ENCODE peak calls at places on chromosomes 5 and 9, in eight cellular contexts. C, V, O, P, N, K, D and I are unnamed samples.

GRCh38 chr5:158224200-158224599 is 365.3 kb upstream of the CLINT1 start:
- DNase-seq in C (no peak), V (no peak), O (no peak), P (no peak), N (no peak), K (no peak), D (no peak), I (no peak)

GRCh38 chr5:77637170-77638074 is 1.1 kb downstream of the OTP start:
- DNase-seq in C (no peak), V (no peak), O (no peak), P (no peak), N (no peak), K (no peak), D (no peak), I (no peak)

GRCh38 chr5:126339215-126339805 is 83.9 kb upstream of the GRAMD2B start:
- DNase-seq in C (peak), V (no peak), O (peak), P (peak), N (no peak), K (no peak), D (no peak), I (no peak)

GRCh38 chr5:3701694-3702093 is 106.1 kb downstream of the IRX1 start:
- DNase-seq in C (no peak), V (no peak), O (no peak), P (no peak), N (no peak), K (no peak), D (no peak), I (no peak)

GRCh38 chr9:70462300-70462699 is 47.8 kb upstream of the KLF9 start:
- DNase-seq in C (no peak), V (no peak), O (no peak), P (no peak), N (no peak), K (no peak), D (no peak), I (no peak)

GRCh38 chr9:21871256-21871975 is 69.0 kb downstream of the MTAP start:
- DNase-seq in C (no peak), V (no peak), O (peak), P (no peak), N (no peak), K (no peak), D (no peak), I (no peak)

GRCh38 chr9:93589688-93590087 is 13.3 kb downstream of the PHF2 start:
- DNase-seq in C (no peak), V (no peak), O (no peak), P (no peak), N (no peak), K (peak), D (no peak), I (peak)

GRCh38 chr9:121852646-121853616 is 201.5 kb downstream of the DAB2IP start:
- DNase-seq in C (no peak), V (peak), O (no peak), P (peak), N (no peak), K (peak), D (peak), I (no peak)

GRCh38 chr5:10827571-10827970 is 66.5 kb upstream of the DAP start:
- DNase-seq in C (no peak), V (no peak), O (no peak), P (no peak), N (no peak), K (no peak), D (no peak), I (no peak)

GRCh38 chr9:73683862-73684591 is 532.4 kb downstream of the ANXA1 start:
- DNase-seq in C (peak), V (no peak), O (peak), P (no peak), N (no peak), K (no peak), D (no peak), I (peak)

GRCh38 chr5:62473209-62473608 is 60.6 kb downstream of the IPO11 start:
- DNase-seq in C (no peak), V (no peak), O (no peak), P (no peak), N (no peak), K (no peak), D (no peak), I (no peak)

GRCh38 chr5:17952231-17952630 is 318.0 kb downstream of the TAF11L14 start:
- DNase-seq in C (no peak), V (no peak), O (no peak), P (no peak), N (no peak), K (no peak), D (no peak), I (no peak)

GRCh38 chr5:88602584-88602983 is 280.4 kb downstream of the MEF2C start:
- DNase-seq in C (peak), V (no peak), O (peak), P (no peak), N (no peak), K (no peak), D (peak), I (no peak)

GRCh38 chr9:90915693-90916092 is 114.1 kb downstream of the SYK start:
- DNase-seq in C (no peak), V (no peak), O (peak), P (no peak), N (peak), K (no peak), D (no peak), I (no peak)

GRCh38 chr9:105475302-105475701 is 27.5 kb downstream of the FSD1L start:
- DNase-seq in C (no peak), V (no peak), O (peak), P (no peak), N (no peak), K (no peak), D (no peak), I (peak)

GRCh38 chr9:78118742-78119473 is 87.3 kb upstream of the GNAQ start:
- DNase-seq in C (no peak), V (no peak), O (peak), P (no peak), N (no peak), K (no peak), D (no peak), I (no peak)

GRCh38 chr5:112551437-112552018 is 132.5 kb upstream of the EPB41L4A start:
- DNase-seq in C (peak), V (no peak), O (peak), P (peak), N (no peak), K (no peak), D (no peak), I (peak)

GRCh38 chr5:95864944-95865504 is 42.5 kb upstream of the GLRX start:
- DNase-seq in C (no peak), V (no peak), O (peak), P (no peak), N (no peak), K (no peak), D (no peak), I (no peak)

GRCh38 chr9:104906441-104907277 is 21.3 kb downstream of the ABCA1 start:
- DNase-seq in C (no peak), V (no peak), O (peak), P (no peak), N (peak), K (peak), D (no peak), I (no peak)

GRCh38 chr5:178349147-178349527 is 116.5 kb upstream of the PHYKPL start:
- DNase-seq in C (no peak), V (no peak), O (no peak), P (no peak), N (no peak), K (no peak), D (peak), I (no peak)

GRCh38 chr5:1130218-1130946 is 18.5 kb upstream of the SLC12A7 start:
- DNase-seq in C (no peak), V (no peak), O (no peak), P (no peak), N (peak), K (no peak), D (no peak), I (no peak)

GRCh38 chr5:51657340-51658240 is 274.3 kb downstream of the ISL1 start:
- DNase-seq in C (no peak), V (no peak), O (peak), P (no peak), N (no peak), K (no peak), D (no peak), I (no peak)

GRCh38 chr9:108056083-108056804 is 566.7 kb upstream of the KLF4 start:
- DNase-seq in C (no peak), V (no peak), O (peak), P (no peak), N (no peak), K (no peak), D (no peak), I (no peak)

DNA sequence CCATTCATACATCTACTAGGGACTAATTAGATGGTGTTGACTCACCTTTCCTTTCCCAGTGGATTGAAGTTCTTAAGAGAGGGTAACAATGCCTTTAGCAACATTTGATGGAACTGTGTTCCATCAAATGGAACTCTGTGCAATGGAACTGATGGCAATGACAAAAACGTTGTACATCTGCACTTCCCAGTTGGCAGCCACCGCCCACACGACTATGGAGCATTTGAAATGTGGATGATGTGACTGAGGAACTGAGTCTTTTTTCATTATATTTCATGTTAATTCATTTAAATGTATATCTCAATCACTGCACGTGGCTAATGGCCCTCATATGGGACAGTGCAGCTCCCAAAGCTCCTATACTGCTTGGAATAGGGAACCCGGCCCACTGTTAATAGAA is 39.0 kb upstream of the ICE1 start:
- DNase-seq in C (no peak), V (no peak), O (no peak), P (no peak), N (no peak), K (no peak), D (no peak), I (no peak)
- TF ChIP-seq CTCF in C (no peak), V (no peak), O (no peak), P (no peak), N (no peak), K (no peak), D (no peak), I (no peak)

DNA sequence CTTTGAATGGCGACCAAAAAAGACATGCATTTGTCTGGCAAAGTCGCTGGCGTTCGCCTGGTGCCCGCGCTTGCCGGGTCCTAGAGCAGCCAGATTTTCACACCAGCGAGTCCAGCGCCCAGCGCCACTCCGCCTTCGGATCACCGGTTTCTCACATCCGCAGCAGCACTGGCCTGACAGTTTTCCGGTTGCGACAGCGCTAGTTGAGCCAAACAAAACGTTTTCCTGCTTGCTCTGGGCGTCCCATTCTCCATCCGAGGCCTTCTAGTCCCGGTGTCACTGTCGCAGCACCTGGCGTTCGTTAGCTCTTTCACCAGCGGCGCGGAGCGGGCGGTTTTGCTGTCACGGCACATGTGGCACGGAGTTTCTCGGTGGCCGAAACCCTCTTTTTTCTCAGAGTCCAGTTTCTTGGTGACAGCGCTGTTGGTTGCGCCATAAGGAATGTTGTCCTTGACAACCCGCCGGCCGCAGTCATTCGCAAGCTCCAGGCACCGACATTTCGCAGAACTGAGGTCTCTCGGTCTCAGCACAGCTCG is 48.0 kb downstream of the ANXA2R start:
- DNase-seq in C (peak), V (peak), O (peak), P (peak), N (peak), K (peak), D (peak), I (no peak)
- H3K4me3 ChIP-seq in C (peak), V (peak), O (peak), P (peak), N (peak), K (peak), D (peak), I (peak)

GRCh38 chr9:118529624-118530214 is 825.5 kb downstream of the TLR4 start:
- DNase-seq in C (no peak), V (no peak), O (no peak), P (no peak), N (no peak), K (no peak), D (no peak), I (no peak)

GRCh38 chr9:118533850-118534249 is 829.6 kb downstream of the TLR4 start:
- DNase-seq in C (no peak), V (no peak), O (no peak), P (no peak), N (no peak), K (no peak), D (no peak), I (no peak)

GRCh38 chr9:118538981-118539380 is 830.3 kb downstream of the BRINP1 start:
- DNase-seq in C (no peak), V (no peak), O (no peak), P (no peak), N (no peak), K (no peak), D (no peak), I (no peak)

GRCh38 chr9:118529210-118529609 is 825.0 kb downstream of the TLR4 start:
- DNase-seq in C (no peak), V (no peak), O (peak), P (peak), N (no peak), K (no peak), D (no peak), I (no peak)

DNA sequence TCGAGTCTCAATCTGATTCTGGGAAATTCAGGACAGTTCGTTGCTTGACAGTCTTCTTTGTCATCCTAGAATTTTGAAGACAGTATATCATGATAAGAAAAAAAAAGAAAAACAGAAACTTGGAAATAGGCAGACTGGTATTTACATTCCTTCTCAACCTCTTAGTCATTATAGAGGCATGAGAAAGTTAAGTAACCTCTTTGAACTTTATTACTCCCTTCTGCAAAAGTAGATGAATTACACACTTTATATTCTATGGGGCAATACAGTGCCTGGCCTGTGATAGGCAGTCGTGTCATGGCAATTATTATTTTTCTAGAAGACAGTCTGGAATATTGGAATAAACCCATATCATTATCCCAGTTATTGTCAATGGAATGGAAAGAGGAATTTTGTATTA is 828.9 kb downstream of the TLR4 start:
- DNase-seq in C (no peak), V (no peak), O (peak), P (no peak), N (no peak), K (no peak), D (no peak), I (no peak)
- TF ChIP-seq CTCF in C (no peak), V (no peak), O (no peak), P (no peak), N (no peak), K (no peak), D (no peak), I (no peak)

DNA sequence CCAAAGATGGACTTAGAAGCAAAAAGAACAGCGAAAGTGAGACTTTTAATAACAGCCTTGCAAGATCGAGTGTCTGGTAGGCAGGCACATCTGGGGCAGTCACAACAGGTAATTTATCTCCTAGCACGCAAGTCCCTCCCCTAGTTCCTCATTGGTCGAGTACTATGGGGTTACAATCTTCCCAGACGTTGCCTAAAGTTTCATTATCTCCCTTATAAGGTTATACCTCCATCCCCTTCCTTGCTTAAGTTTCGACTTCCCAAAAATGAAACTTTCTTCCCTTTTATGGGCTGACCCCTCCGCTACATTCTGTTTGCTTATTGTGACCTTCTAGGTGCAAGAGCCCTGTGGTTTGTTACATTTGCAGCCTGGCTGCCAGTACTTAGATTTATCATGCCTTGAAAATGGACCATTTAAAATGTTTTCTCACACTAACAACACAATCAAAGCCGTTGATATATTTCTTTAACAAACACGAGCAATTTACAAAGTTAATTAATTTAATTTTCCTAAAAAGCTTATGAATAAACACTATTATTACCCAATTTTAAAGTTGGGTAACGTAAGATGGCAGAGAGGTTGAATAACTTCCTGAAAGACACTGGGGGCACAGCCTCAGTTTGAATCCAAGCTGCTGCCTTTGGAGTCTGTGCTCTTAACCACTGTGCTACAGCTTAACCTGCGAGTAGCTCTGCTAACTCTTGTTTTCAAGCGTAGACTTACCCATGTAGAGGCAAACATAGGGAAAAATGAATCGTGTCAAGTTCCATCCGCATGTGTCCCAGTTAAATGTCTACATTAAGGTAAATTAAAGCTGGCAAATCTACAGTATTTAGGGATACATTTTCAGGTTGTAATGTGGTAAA is 91.7 kb downstream of the EDIL3 start:
- DNase-seq in C (no peak), V (no peak), O (no peak), P (no peak), N (no peak), K (no peak), D (no peak), I (no peak)
- H3K4me3 ChIP-seq in C (no peak), V (no peak), O (no peak), P (no peak), N (no peak), K (no peak), D (no peak), I (no peak)

DNA sequence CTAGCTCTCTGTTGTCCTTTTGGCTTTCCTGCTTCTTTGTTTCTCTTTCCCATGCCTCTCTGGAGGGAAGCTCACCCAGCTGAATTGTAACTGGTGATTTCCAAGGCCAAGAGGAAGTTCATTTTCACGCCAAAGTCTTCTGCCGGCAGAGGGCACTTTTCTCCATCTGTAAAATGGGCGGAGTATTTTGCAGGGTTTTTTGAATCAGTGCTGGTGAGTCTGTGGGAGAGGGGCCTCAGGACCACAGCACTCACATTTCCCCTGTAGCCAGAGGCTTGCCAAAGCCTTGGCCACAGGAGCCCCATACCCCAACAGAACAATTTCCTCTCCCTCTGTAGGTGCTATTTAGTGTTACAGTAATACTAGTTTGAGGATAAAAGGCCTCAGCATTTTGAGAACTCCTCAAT is 42.3 kb upstream of the MATR3 start:
- DNase-seq in C (no peak), V (no peak), O (no peak), P (no peak), N (no peak), K (no peak), D (no peak), I (no peak)
- TF ChIP-seq CTCF in C (peak), V (peak), O (no peak), P (peak), N (no peak), K (no peak), D (peak), I (no peak)

DNA sequence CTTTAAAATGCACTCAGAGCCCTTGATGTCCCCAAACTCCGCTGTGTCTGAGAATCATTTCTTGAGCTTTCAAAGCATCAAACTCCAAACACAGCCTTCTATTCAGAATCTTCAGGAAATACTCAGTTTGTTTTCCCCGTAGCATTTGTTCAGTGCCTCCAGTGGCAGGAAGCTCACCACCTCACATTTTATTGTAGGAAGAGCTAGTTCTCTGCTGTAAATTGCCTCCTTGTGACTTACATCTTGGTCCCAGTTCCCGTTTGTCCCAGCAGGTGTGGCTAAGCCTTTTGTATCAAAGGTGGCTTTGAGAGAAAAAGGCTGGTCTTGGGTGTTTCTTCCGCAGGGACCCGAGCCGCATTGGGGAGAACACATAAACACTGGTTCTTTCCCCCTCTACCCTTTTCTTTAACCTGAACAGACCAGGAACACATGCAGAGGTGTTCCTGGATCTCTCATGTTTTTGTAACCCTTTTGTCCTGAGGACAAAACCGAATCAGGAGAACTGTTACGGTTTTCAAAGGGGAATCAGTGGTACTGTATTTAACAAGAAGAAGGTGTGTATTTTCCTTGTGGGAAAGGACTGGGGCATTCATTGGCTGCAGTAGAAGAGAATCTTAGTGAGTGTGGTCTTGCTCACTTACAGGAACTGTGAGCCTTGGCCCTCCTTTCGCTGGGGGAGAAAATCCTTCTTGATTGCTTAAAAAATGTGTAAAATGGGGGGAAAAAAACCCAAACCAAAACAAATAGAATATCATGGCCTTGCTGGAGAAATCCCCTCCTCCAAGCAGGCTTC is 1.9 kb downstream of the OSMR start:
- DNase-seq in C (no peak), V (no peak), O (no peak), P (no peak), N (no peak), K (no peak), D (no peak), I (no peak)
- H3K4me3 ChIP-seq in C (peak), V (peak), O (peak), P (no peak), N (peak), K (peak), D (peak), I (peak)